ENCODE peak calls at places on chromosomes 1 and 21, in eight cellular contexts. One of them, this sample, is unnamed.

GRCh38 chr1:119914071-119914470 is 17.8 kb upstream of the ADAM30 start:
- DNase-seq in tibial artery: no peak
- DNase-seq in thoracic aorta: no peak
- DNase-seq in CD8-positive, alpha-beta memory T cell: no peak
- DNase-seq in psoas muscle: no peak
- DNase-seq in SK-N-SH: no peak
- DNase-seq in endodermal cell: no peak
- DNase-seq in substantia nigra: no peak
- DNase-seq in this sample: no peak

GRCh38 chr1:236516929-236517704 is 6.7 kb upstream of the LGALS8 start:
- DNase-seq in thoracic aorta: no peak
- DNase-seq in endodermal cell: no peak
- DNase-seq in substantia nigra: no peak
- DNase-seq in CD8-positive, alpha-beta memory T cell: peak
- DNase-seq in tibial artery: no peak
- DNase-seq in psoas muscle: no peak
- DNase-seq in SK-N-SH: no peak
- DNase-seq in this sample: no peak

GRCh38 chr1:221174598-221174997 is 295.4 kb downstream of the HLX start:
- DNase-seq in tibial artery: peak
- DNase-seq in substantia nigra: no peak
- DNase-seq in CD8-positive, alpha-beta memory T cell: no peak
- DNase-seq in psoas muscle: peak
- DNase-seq in thoracic aorta: no peak
- DNase-seq in SK-N-SH: no peak
- DNase-seq in endodermal cell: peak
- DNase-seq in this sample: no peak

GRCh38 chr1:172054172-172054571 is 212.9 kb downstream of the DNM3 start:
- DNase-seq in thoracic aorta: no peak
- DNase-seq in SK-N-SH: peak
- DNase-seq in endodermal cell: no peak
- DNase-seq in CD8-positive, alpha-beta memory T cell: no peak
- DNase-seq in psoas muscle: no peak
- DNase-seq in substantia nigra: no peak
- DNase-seq in tibial artery: no peak
- DNase-seq in this sample: no peak

GRCh38 chr1:227437495-227438008 is 119.3 kb upstream of the CDC42BPA start:
- DNase-seq in CD8-positive, alpha-beta memory T cell: no peak
- DNase-seq in SK-N-SH: peak
- DNase-seq in substantia nigra: no peak
- DNase-seq in tibial artery: no peak
- DNase-seq in endodermal cell: peak
- DNase-seq in psoas muscle: no peak
- DNase-seq in thoracic aorta: no peak
- DNase-seq in this sample: no peak

GRCh38 chr1:13543927-13544556 is 30.2 kb upstream of the LRRC38 start:
- DNase-seq in tibial artery: no peak
- DNase-seq in thoracic aorta: no peak
- DNase-seq in CD8-positive, alpha-beta memory T cell: no peak
- DNase-seq in psoas muscle: peak
- DNase-seq in SK-N-SH: peak
- DNase-seq in substantia nigra: peak
- DNase-seq in endodermal cell: peak
- DNase-seq in this sample: no peak

GRCh38 chr21:42414928-42415769 is 11.4 kb downstream of the UBASH3A start:
- DNase-seq in thoracic aorta: no peak
- DNase-seq in psoas muscle: no peak
- DNase-seq in SK-N-SH: no peak
- DNase-seq in tibial artery: no peak
- DNase-seq in substantia nigra: no peak
- DNase-seq in CD8-positive, alpha-beta memory T cell: peak
- DNase-seq in endodermal cell: no peak
- DNase-seq in this sample: no peak

GRCh38 chr1:66556161-66556611 is 22.2 kb downstream of the SGIP1 start:
- DNase-seq in endodermal cell: no peak
- DNase-seq in psoas muscle: no peak
- DNase-seq in SK-N-SH: no peak
- DNase-seq in substantia nigra: peak
- DNase-seq in thoracic aorta: no peak
- DNase-seq in tibial artery: no peak
- DNase-seq in CD8-positive, alpha-beta memory T cell: no peak
- DNase-seq in this sample: no peak

GRCh38 chr1:231629132-231629531 is 2.5 kb downstream of the DISC1 start:
- DNase-seq in endodermal cell: no peak
- DNase-seq in CD8-positive, alpha-beta memory T cell: no peak
- DNase-seq in psoas muscle: peak
- DNase-seq in thoracic aorta: no peak
- DNase-seq in tibial artery: peak
- DNase-seq in SK-N-SH: no peak
- DNase-seq in substantia nigra: peak
- DNase-seq in this sample: peak

GRCh38 chr1:160981584-160982411 is 27.2 kb upstream of the ITLN2 start:
- DNase-seq in CD8-positive, alpha-beta memory T cell: no peak
- DNase-seq in substantia nigra: no peak
- DNase-seq in endodermal cell: peak
- DNase-seq in SK-N-SH: peak
- DNase-seq in psoas muscle: no peak
- DNase-seq in tibial artery: no peak
- DNase-seq in thoracic aorta: no peak
- DNase-seq in this sample: no peak

GRCh38 chr1:31755197-31755611 is 8.9 kb downstream of the ADGRB2 start:
- DNase-seq in thoracic aorta: no peak
- DNase-seq in substantia nigra: peak
- DNase-seq in SK-N-SH: peak
- DNase-seq in endodermal cell: no peak
- DNase-seq in CD8-positive, alpha-beta memory T cell: no peak
- DNase-seq in psoas muscle: no peak
- DNase-seq in tibial artery: no peak
- DNase-seq in this sample: peak

GRCh38 chr1:33997127-33998047 is 133.5 kb downstream of the HMGB4 start:
- DNase-seq in SK-N-SH: no peak
- DNase-seq in CD8-positive, alpha-beta memory T cell: no peak
- DNase-seq in substantia nigra: no peak
- DNase-seq in thoracic aorta: no peak
- DNase-seq in endodermal cell: no peak
- DNase-seq in psoas muscle: no peak
- DNase-seq in tibial artery: no peak
- DNase-seq in this sample: no peak

GRCh38 chr1:218482683-218483082 is 137.5 kb downstream of the TGFB2 start:
- DNase-seq in CD8-positive, alpha-beta memory T cell: no peak
- DNase-seq in substantia nigra: no peak
- DNase-seq in endodermal cell: no peak
- DNase-seq in SK-N-SH: no peak
- DNase-seq in psoas muscle: no peak
- DNase-seq in tibial artery: no peak
- DNase-seq in thoracic aorta: no peak
- DNase-seq in this sample: no peak

GRCh38 chr1:181849071-181849470 is 212.4 kb downstream of the ZNF648 start:
- DNase-seq in psoas muscle: no peak
- DNase-seq in SK-N-SH: no peak
- DNase-seq in substantia nigra: no peak
- DNase-seq in endodermal cell: no peak
- DNase-seq in thoracic aorta: no peak
- DNase-seq in tibial artery: no peak
- DNase-seq in CD8-positive, alpha-beta memory T cell: no peak
- DNase-seq in this sample: no peak

DNA sequence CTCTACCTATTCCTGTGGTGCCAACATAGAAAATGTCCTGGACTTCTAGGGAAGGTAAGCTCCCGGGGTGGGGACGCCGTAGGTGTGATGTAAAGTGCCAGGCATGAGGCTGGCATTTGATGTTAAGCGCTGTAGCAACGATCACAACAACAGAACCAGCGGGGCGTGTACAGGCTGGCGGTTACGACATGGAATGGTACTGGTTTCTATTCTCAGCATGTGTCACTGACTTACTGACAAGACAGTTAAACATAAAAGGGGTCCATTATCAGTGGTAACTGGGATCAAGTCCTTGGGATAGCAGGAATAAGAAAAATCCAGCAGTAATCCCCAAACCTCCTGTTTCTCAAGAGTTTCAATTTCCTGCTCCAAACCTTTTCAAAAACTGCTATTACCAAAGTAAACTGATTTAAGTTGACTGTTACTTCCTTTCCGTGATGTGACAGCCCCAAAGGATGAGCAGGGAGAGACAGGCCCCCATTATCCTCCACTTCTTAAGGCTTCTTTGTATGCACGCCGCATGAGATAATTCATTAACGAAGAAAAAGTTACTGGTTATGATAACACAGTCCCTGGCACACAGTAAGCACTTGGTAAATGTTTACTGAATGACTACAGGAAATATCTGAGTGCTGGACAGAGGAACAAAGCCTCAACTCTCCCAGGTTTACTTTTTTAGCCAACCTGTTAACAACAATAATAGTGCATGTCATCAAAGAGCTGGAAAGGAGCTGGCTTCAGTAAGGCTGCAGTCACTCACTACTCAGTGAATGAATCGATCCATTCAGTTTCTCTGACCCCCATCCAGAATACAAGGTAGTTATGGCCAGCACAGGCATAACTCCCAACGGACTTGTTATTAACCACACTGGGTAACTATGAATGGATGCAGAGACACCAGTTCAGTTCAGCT is 58.6 kb downstream of the TGFBR3 start:
- DNase-seq in psoas muscle: no peak
- DNase-seq in tibial artery: no peak
- DNase-seq in SK-N-SH: no peak
- DNase-seq in CD8-positive, alpha-beta memory T cell: no peak
- DNase-seq in thoracic aorta: no peak
- DNase-seq in substantia nigra: no peak
- DNase-seq in endodermal cell: no peak
- DNase-seq in this sample: no peak
- H3K27ac ChIP-seq in psoas muscle: no peak
- H3K27ac ChIP-seq in tibial artery: no peak
- H3K27ac ChIP-seq in SK-N-SH: no peak
- H3K27ac ChIP-seq in CD8-positive, alpha-beta memory T cell: no peak
- H3K27ac ChIP-seq in thoracic aorta: no peak
- H3K27ac ChIP-seq in substantia nigra: no peak
- H3K27ac ChIP-seq in endodermal cell: no peak
- H3K27ac ChIP-seq in this sample: peak

DNA sequence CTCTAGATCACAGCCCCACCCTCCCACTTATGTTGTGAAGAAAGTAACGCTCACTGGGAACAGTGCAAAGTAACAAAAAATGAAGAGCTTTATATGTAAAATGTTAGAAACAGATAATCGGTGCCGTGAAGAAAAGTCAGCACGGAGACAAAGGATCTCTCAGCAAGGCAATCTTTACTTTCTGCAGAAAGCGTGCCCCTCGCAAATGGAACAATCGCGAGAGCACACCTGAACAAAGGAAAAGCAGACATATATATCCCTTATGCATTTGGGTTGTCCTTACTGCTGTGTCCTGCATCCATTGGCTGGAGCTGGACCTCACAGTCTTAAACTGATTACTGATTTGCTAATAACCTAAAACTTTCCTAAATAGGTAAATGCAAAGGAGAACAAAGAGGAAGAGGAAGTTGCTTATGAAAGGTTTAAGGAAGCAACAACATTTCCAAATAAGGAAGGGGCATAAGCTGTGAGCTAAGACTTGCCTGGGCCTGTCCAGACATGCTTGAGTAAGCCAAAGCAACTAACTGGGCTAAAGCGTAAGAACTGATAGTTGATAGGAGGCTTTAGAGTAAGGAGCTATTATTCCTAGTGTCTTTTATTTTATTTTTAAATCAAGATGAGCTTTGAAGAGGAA is 89.7 kb downstream of the GTF2B start:
- DNase-seq in endodermal cell: no peak
- DNase-seq in tibial artery: no peak
- DNase-seq in thoracic aorta: no peak
- DNase-seq in substantia nigra: no peak
- DNase-seq in SK-N-SH: no peak
- DNase-seq in psoas muscle: no peak
- DNase-seq in CD8-positive, alpha-beta memory T cell: no peak
- DNase-seq in this sample: no peak
- H3K27ac ChIP-seq in endodermal cell: no peak
- H3K27ac ChIP-seq in tibial artery: no peak
- H3K27ac ChIP-seq in thoracic aorta: no peak
- H3K27ac ChIP-seq in substantia nigra: no peak
- H3K27ac ChIP-seq in SK-N-SH: no peak
- H3K27ac ChIP-seq in psoas muscle: no peak
- H3K27ac ChIP-seq in CD8-positive, alpha-beta memory T cell: no peak
- H3K27ac ChIP-seq in this sample: no peak

GRCh38 chr21:31398574-31398973 is 54.5 kb upstream of the TIAM1 start:
- DNase-seq in substantia nigra: no peak
- DNase-seq in psoas muscle: no peak
- DNase-seq in endodermal cell: no peak
- DNase-seq in tibial artery: peak
- DNase-seq in SK-N-SH: no peak
- DNase-seq in CD8-positive, alpha-beta memory T cell: no peak
- DNase-seq in thoracic aorta: no peak
- DNase-seq in this sample: no peak

GRCh38 chr21:31397515-31397926 is 53.5 kb upstream of the TIAM1 start:
- DNase-seq in CD8-positive, alpha-beta memory T cell: no peak
- DNase-seq in tibial artery: no peak
- DNase-seq in substantia nigra: peak
- DNase-seq in SK-N-SH: peak
- DNase-seq in psoas muscle: no peak
- DNase-seq in thoracic aorta: no peak
- DNase-seq in endodermal cell: no peak
- DNase-seq in this sample: no peak

GRCh38 chr21:31395268-31395667 is 51.2 kb upstream of the TIAM1 start:
- DNase-seq in SK-N-SH: no peak
- DNase-seq in thoracic aorta: no peak
- DNase-seq in endodermal cell: no peak
- DNase-seq in substantia nigra: peak
- DNase-seq in CD8-positive, alpha-beta memory T cell: no peak
- DNase-seq in tibial artery: no peak
- DNase-seq in psoas muscle: no peak
- DNase-seq in this sample: no peak

GRCh38 chr21:31396399-31396798 is 52.3 kb upstream of the TIAM1 start:
- DNase-seq in CD8-positive, alpha-beta memory T cell: no peak
- DNase-seq in thoracic aorta: no peak
- DNase-seq in psoas muscle: no peak
- DNase-seq in SK-N-SH: no peak
- DNase-seq in substantia nigra: no peak
- DNase-seq in endodermal cell: no peak
- DNase-seq in tibial artery: no peak
- DNase-seq in this sample: no peak

GRCh38 chr21:31397939-31398338 is 53.9 kb upstream of the TIAM1 start:
- DNase-seq in endodermal cell: peak
- DNase-seq in SK-N-SH: peak
- DNase-seq in CD8-positive, alpha-beta memory T cell: no peak
- DNase-seq in thoracic aorta: no peak
- DNase-seq in psoas muscle: no peak
- DNase-seq in tibial artery: peak
- DNase-seq in substantia nigra: no peak
- DNase-seq in this sample: no peak
- H3K27ac ChIP-seq in endodermal cell: peak
- H3K27ac ChIP-seq in SK-N-SH: no peak
- H3K27ac ChIP-seq in CD8-positive, alpha-beta memory T cell: no peak
- H3K27ac ChIP-seq in thoracic aorta: no peak
- H3K27ac ChIP-seq in psoas muscle: no peak
- H3K27ac ChIP-seq in tibial artery: no peak
- H3K27ac ChIP-seq in substantia nigra: peak
- H3K27ac ChIP-seq in this sample: no peak

DNA sequence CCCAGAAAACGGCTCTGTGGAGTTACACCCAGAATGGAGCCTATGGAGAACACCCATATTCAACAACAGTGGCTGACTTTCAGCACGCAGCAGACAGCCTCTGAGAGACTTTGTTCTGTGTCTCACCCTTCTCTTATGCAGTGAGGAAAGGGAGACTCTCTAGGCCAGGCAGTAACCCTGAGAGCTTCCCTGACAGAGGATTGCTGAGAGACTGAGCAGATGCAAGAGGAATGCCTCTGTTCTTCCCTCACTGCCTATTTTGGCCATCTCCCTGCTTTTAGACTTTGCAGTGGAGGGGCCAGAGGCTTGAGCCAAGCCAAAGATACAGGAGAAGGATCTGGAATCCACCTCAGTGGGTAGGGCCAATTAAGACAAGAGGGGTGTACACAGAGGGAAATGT is 41.8 kb upstream of the SLC16A1 start:
- DNase-seq in thoracic aorta: no peak
- DNase-seq in endodermal cell: no peak
- DNase-seq in tibial artery: no peak
- DNase-seq in CD8-positive, alpha-beta memory T cell: no peak
- DNase-seq in substantia nigra: no peak
- DNase-seq in psoas muscle: no peak
- DNase-seq in SK-N-SH: no peak
- DNase-seq in this sample: no peak
- H3K27ac ChIP-seq in thoracic aorta: peak
- H3K27ac ChIP-seq in endodermal cell: no peak
- H3K27ac ChIP-seq in tibial artery: peak
- H3K27ac ChIP-seq in CD8-positive, alpha-beta memory T cell: no peak
- H3K27ac ChIP-seq in substantia nigra: no peak
- H3K27ac ChIP-seq in psoas muscle: peak
- H3K27ac ChIP-seq in SK-N-SH: no peak
- H3K27ac ChIP-seq in this sample: no peak